ENCODE peak calls at places on chromosome 3, in nine cellular contexts. G is Calu3; W is anterior cingulate cortex; P is sigmoid colon; M is stimulated activated CD4-positive, alpha-beta T cell treated with anti-CD3 and anti-CD28 coated beads, Interleukin-1b, Interleukin-23, amount 100 ng/mL, for 24 hours; Q is A673; C is K562; I is LoVo; L is cardiac muscle cell. S is an unnamed sample.

GRCh38 chr3:127092776-127093175 is 100.2 kb upstream of the PRR23E start:
- DNase-seq in W (no peak), P (no peak), Q (no peak), C (no peak), L (no peak), M (no peak), I (no peak), G (no peak), S (peak)

GRCh38 chr3:63132456-63133250 is 145.5 kb upstream of the SYNPR start:
- DNase-seq in I (no peak), Q (no peak), G (no peak), P (no peak), W (no peak), C (no peak), L (no peak), M (no peak), S (no peak)

GRCh38 chr3:57755368-57756021 is 614 bp upstream of the SLMAP start:
- DNase-seq in G (peak), I (peak), C (peak), L (peak), P (peak), M (peak), Q (peak), W (peak), S (peak)

GRCh38 chr3:151800449-151800848 is 13.5 kb upstream of the AADAC start:
- DNase-seq in L (no peak), I (no peak), P (no peak), C (no peak), G (no peak), M (no peak), Q (peak), W (no peak), S (no peak)

GRCh38 chr3:81545572-81545971 is 215.9 kb downstream of the GBE1 start:
- DNase-seq in C (no peak), G (no peak), Q (no peak), W (no peak), M (no peak), L (no peak), I (no peak), P (no peak), S (no peak)

GRCh38 chr3:53346514-53346913 is 829 bp downstream of the DCP1A start:
- DNase-seq in M (no peak), L (peak), C (peak), I (no peak), Q (no peak), P (no peak), G (no peak), W (no peak), S (no peak)

GRCh38 chr3:96961576-96961975 is 147.2 kb downstream of the EPHA6 start:
- DNase-seq in W (no peak), M (no peak), I (no peak), P (no peak), Q (no peak), C (no peak), L (no peak), G (no peak), S (no peak)

GRCh38 chr3:138367912-138368311 is 19.5 kb downstream of the MRAS start:
- DNase-seq in L (no peak), P (peak), I (no peak), Q (no peak), M (no peak), C (no peak), G (peak), W (peak), S (peak)

GRCh38 chr3:182983811-182984210 is 3.5 kb upstream of the DCUN1D1 start:
- DNase-seq in M (no peak), I (no peak), P (no peak), Q (no peak), G (no peak), W (no peak), C (no peak), L (no peak), S (no peak)

GRCh38 chr3:46629571-46630517 is 17.5 kb downstream of the FAM240A start:
- DNase-seq in W (peak), M (peak), G (peak), C (peak), Q (peak), L (peak), P (peak), I (peak), S (peak)

GRCh38 chr3:63727248-63727647 is 74.8 kb downstream of the SNTN start:
- DNase-seq in G (no peak), L (no peak), C (no peak), W (no peak), Q (no peak), M (no peak), I (no peak), P (no peak), S (no peak)

GRCh38 chr3:52800079-52800478 is 5.5 kb downstream of the ITIH3 start:
- DNase-seq in C (no peak), P (no peak), G (no peak), W (no peak), I (no peak), M (no peak), Q (no peak), L (no peak), S (no peak)

GRCh38 chr3:106030620-106030945 is 161.8 kb upstream of the CBLB start:
- DNase-seq in G (no peak), W (no peak), C (no peak), M (no peak), Q (no peak), P (no peak), L (no peak), I (no peak), S (no peak)

GRCh38 chr3:63951492-63951891 is 39.3 kb upstream of the SCAANT1 start:
- DNase-seq in M (no peak), I (no peak), C (no peak), L (no peak), P (no peak), G (no peak), Q (no peak), W (no peak), S (no peak)

GRCh38 chr3:45906681-45907220 is 20.4 kb downstream of the CCR9 start:
- DNase-seq in I (no peak), Q (no peak), P (no peak), L (peak), C (peak), G (no peak), W (no peak), M (no peak), S (no peak)

GRCh38 chr3:12267380-12268030 is 21.4 kb upstream of the PPARG start:
- DNase-seq in P (no peak), L (no peak), W (no peak), I (no peak), M (no peak), G (no peak), C (no peak), Q (no peak), S (no peak)

GRCh38 chr3:15386352-15386751 is 41.0 kb downstream of the METTL6 start:
- DNase-seq in W (no peak), P (peak), Q (no peak), G (no peak), L (no peak), C (no peak), I (peak), M (no peak), S (no peak)